ENCODE peak calls at places on chromosomes 12 and 14, in nine cellular contexts. One of them, this sample, is unnamed.

GRCh38 chr12:110373025-110373876 is 30.3 kb downstream of the ANAPC7 start:
- DNase-seq in aorta: no peak
- DNase-seq in neuronal stem cell: no peak
- DNase-seq in heart left ventricle: peak
- DNase-seq in IMR-90: no peak
- DNase-seq in CD4-positive, alpha-beta T cell: no peak
- DNase-seq in CD8-positive, alpha-beta T cell: no peak
- DNase-seq in tibial artery: no peak
- DNase-seq in fibroblast of lung: no peak
- DNase-seq in this sample: no peak

GRCh38 chr14:24330973-24331674 is 3.7 kb downstream of the ADCY4 start:
- DNase-seq in aorta: no peak
- DNase-seq in neuronal stem cell: no peak
- DNase-seq in heart left ventricle: no peak
- DNase-seq in IMR-90: no peak
- DNase-seq in CD4-positive, alpha-beta T cell: no peak
- DNase-seq in CD8-positive, alpha-beta T cell: no peak
- DNase-seq in tibial artery: no peak
- DNase-seq in fibroblast of lung: no peak
- DNase-seq in this sample: no peak

GRCh38 chr12:126989532-126989931 is 1277.4 kb upstream of the TMEM132C start:
- DNase-seq in aorta: no peak
- DNase-seq in neuronal stem cell: no peak
- DNase-seq in heart left ventricle: no peak
- DNase-seq in IMR-90: no peak
- DNase-seq in CD4-positive, alpha-beta T cell: no peak
- DNase-seq in CD8-positive, alpha-beta T cell: no peak
- DNase-seq in tibial artery: no peak
- DNase-seq in fibroblast of lung: no peak
- DNase-seq in this sample: no peak

GRCh38 chr14:62696261-62696968 is 348.8 kb downstream of the KCNH5 start:
- DNase-seq in aorta: no peak
- DNase-seq in neuronal stem cell: peak
- DNase-seq in heart left ventricle: no peak
- DNase-seq in IMR-90: no peak
- DNase-seq in CD4-positive, alpha-beta T cell: no peak
- DNase-seq in CD8-positive, alpha-beta T cell: no peak
- DNase-seq in tibial artery: no peak
- DNase-seq in fibroblast of lung: no peak
- DNase-seq in this sample: no peak

GRCh38 chr14:39939023-39939422 is 506.8 kb upstream of the FBXO33 start:
- DNase-seq in aorta: no peak
- DNase-seq in neuronal stem cell: no peak
- DNase-seq in heart left ventricle: no peak
- DNase-seq in IMR-90: no peak
- DNase-seq in CD4-positive, alpha-beta T cell: no peak
- DNase-seq in CD8-positive, alpha-beta T cell: no peak
- DNase-seq in tibial artery: no peak
- DNase-seq in fibroblast of lung: peak
- DNase-seq in this sample: no peak

GRCh38 chr12:75130811-75131210 is 78.8 kb downstream of the KCNC2 start:
- DNase-seq in aorta: no peak
- DNase-seq in neuronal stem cell: no peak
- DNase-seq in heart left ventricle: no peak
- DNase-seq in IMR-90: no peak
- DNase-seq in CD4-positive, alpha-beta T cell: no peak
- DNase-seq in CD8-positive, alpha-beta T cell: no peak
- DNase-seq in tibial artery: no peak
- DNase-seq in fibroblast of lung: no peak
- DNase-seq in this sample: no peak

GRCh38 chr12:125014526-125014925 is 21.1 kb downstream of the BRI3BP start:
- DNase-seq in aorta: no peak
- DNase-seq in neuronal stem cell: no peak
- DNase-seq in heart left ventricle: no peak
- DNase-seq in IMR-90: no peak
- DNase-seq in CD4-positive, alpha-beta T cell: no peak
- DNase-seq in CD8-positive, alpha-beta T cell: no peak
- DNase-seq in tibial artery: no peak
- DNase-seq in fibroblast of lung: no peak
- DNase-seq in this sample: no peak

GRCh38 chr14:32774214-32774613 is 164.5 kb upstream of the NPAS3 start:
- DNase-seq in aorta: no peak
- DNase-seq in neuronal stem cell: no peak
- DNase-seq in heart left ventricle: no peak
- DNase-seq in IMR-90: no peak
- DNase-seq in CD4-positive, alpha-beta T cell: no peak
- DNase-seq in CD8-positive, alpha-beta T cell: no peak
- DNase-seq in tibial artery: no peak
- DNase-seq in fibroblast of lung: no peak
- DNase-seq in this sample: no peak

GRCh38 chr12:89389755-89390661 is 37.7 kb upstream of the DUSP6 start:
- DNase-seq in aorta: no peak
- DNase-seq in neuronal stem cell: no peak
- DNase-seq in heart left ventricle: no peak
- DNase-seq in IMR-90: peak
- DNase-seq in CD4-positive, alpha-beta T cell: no peak
- DNase-seq in CD8-positive, alpha-beta T cell: no peak
- DNase-seq in tibial artery: no peak
- DNase-seq in fibroblast of lung: peak
- DNase-seq in this sample: no peak

GRCh38 chr12:89390802-89391673 is 38.7 kb upstream of the DUSP6 start:
- DNase-seq in aorta: no peak
- DNase-seq in neuronal stem cell: no peak
- DNase-seq in heart left ventricle: no peak
- DNase-seq in IMR-90: peak
- DNase-seq in CD4-positive, alpha-beta T cell: no peak
- DNase-seq in CD8-positive, alpha-beta T cell: no peak
- DNase-seq in tibial artery: no peak
- DNase-seq in fibroblast of lung: peak
- DNase-seq in this sample: no peak

GRCh38 chr12:89393551-89394121 is 41.3 kb upstream of the DUSP6 start:
- DNase-seq in aorta: no peak
- DNase-seq in neuronal stem cell: no peak
- DNase-seq in heart left ventricle: no peak
- DNase-seq in IMR-90: peak
- DNase-seq in CD4-positive, alpha-beta T cell: no peak
- DNase-seq in CD8-positive, alpha-beta T cell: no peak
- DNase-seq in tibial artery: no peak
- DNase-seq in fibroblast of lung: no peak
- DNase-seq in this sample: no peak

GRCh38 chr12:89391726-89392336 is 39.5 kb upstream of the DUSP6 start:
- DNase-seq in aorta: no peak
- DNase-seq in neuronal stem cell: no peak
- DNase-seq in heart left ventricle: no peak
- DNase-seq in IMR-90: no peak
- DNase-seq in CD4-positive, alpha-beta T cell: no peak
- DNase-seq in CD8-positive, alpha-beta T cell: no peak
- DNase-seq in tibial artery: no peak
- DNase-seq in fibroblast of lung: no peak
- DNase-seq in this sample: no peak

GRCh38 chr12:89392401-89392800 is 40.1 kb upstream of the DUSP6 start:
- DNase-seq in aorta: no peak
- DNase-seq in neuronal stem cell: no peak
- DNase-seq in heart left ventricle: no peak
- DNase-seq in IMR-90: no peak
- DNase-seq in CD4-positive, alpha-beta T cell: no peak
- DNase-seq in CD8-positive, alpha-beta T cell: no peak
- DNase-seq in tibial artery: no peak
- DNase-seq in fibroblast of lung: no peak
- DNase-seq in this sample: no peak
- H3K27ac ChIP-seq in aorta: no peak
- H3K27ac ChIP-seq in neuronal stem cell: no peak
- H3K27ac ChIP-seq in heart left ventricle: no peak
- H3K27ac ChIP-seq in IMR-90: no peak
- H3K27ac ChIP-seq in CD4-positive, alpha-beta T cell: no peak
- H3K27ac ChIP-seq in CD8-positive, alpha-beta T cell: no peak
- H3K27ac ChIP-seq in tibial artery: no peak
- H3K27ac ChIP-seq in fibroblast of lung: no peak
- H3K27ac ChIP-seq in this sample: no peak

GRCh38 chr12:93818488-93819047 is 141.4 kb downstream of the CRADD start:
- DNase-seq in aorta: no peak
- DNase-seq in neuronal stem cell: no peak
- DNase-seq in heart left ventricle: no peak
- DNase-seq in IMR-90: no peak
- DNase-seq in CD4-positive, alpha-beta T cell: no peak
- DNase-seq in CD8-positive, alpha-beta T cell: no peak
- DNase-seq in tibial artery: no peak
- DNase-seq in fibroblast of lung: no peak
- DNase-seq in this sample: no peak

GRCh38 chr12:93812616-93813015 is 135.4 kb downstream of the CRADD start:
- DNase-seq in aorta: no peak
- DNase-seq in neuronal stem cell: no peak
- DNase-seq in heart left ventricle: no peak
- DNase-seq in IMR-90: no peak
- DNase-seq in CD4-positive, alpha-beta T cell: no peak
- DNase-seq in CD8-positive, alpha-beta T cell: no peak
- DNase-seq in tibial artery: no peak
- DNase-seq in fibroblast of lung: no peak
- DNase-seq in this sample: no peak

GRCh38 chr12:93813972-93814821 is 137.0 kb downstream of the CRADD start:
- DNase-seq in aorta: peak
- DNase-seq in neuronal stem cell: no peak
- DNase-seq in heart left ventricle: peak
- DNase-seq in IMR-90: peak
- DNase-seq in CD4-positive, alpha-beta T cell: no peak
- DNase-seq in CD8-positive, alpha-beta T cell: no peak
- DNase-seq in tibial artery: peak
- DNase-seq in fibroblast of lung: peak
- DNase-seq in this sample: peak

GRCh38 chr12:93808169-93808899 is 131.2 kb downstream of the CRADD start:
- DNase-seq in aorta: no peak
- DNase-seq in neuronal stem cell: no peak
- DNase-seq in heart left ventricle: no peak
- DNase-seq in IMR-90: no peak
- DNase-seq in CD4-positive, alpha-beta T cell: no peak
- DNase-seq in CD8-positive, alpha-beta T cell: no peak
- DNase-seq in tibial artery: no peak
- DNase-seq in fibroblast of lung: no peak
- DNase-seq in this sample: no peak

GRCh38 chr12:93813181-93813580 is 136.0 kb downstream of the CRADD start:
- DNase-seq in aorta: no peak
- DNase-seq in neuronal stem cell: no peak
- DNase-seq in heart left ventricle: no peak
- DNase-seq in IMR-90: no peak
- DNase-seq in CD4-positive, alpha-beta T cell: no peak
- DNase-seq in CD8-positive, alpha-beta T cell: no peak
- DNase-seq in tibial artery: no peak
- DNase-seq in fibroblast of lung: peak
- DNase-seq in this sample: no peak
- H3K27ac ChIP-seq in aorta: peak
- H3K27ac ChIP-seq in neuronal stem cell: no peak
- H3K27ac ChIP-seq in heart left ventricle: peak
- H3K27ac ChIP-seq in IMR-90: peak
- H3K27ac ChIP-seq in CD4-positive, alpha-beta T cell: no peak
- H3K27ac ChIP-seq in CD8-positive, alpha-beta T cell: no peak
- H3K27ac ChIP-seq in tibial artery: peak
- H3K27ac ChIP-seq in fibroblast of lung: peak
- H3K27ac ChIP-seq in this sample: peak

GRCh38 chr14:59342108-59342507 is 123.1 kb downstream of the GPR135 start:
- DNase-seq in aorta: no peak
- DNase-seq in neuronal stem cell: no peak
- DNase-seq in heart left ventricle: no peak
- DNase-seq in IMR-90: no peak
- DNase-seq in CD4-positive, alpha-beta T cell: no peak
- DNase-seq in CD8-positive, alpha-beta T cell: no peak
- DNase-seq in tibial artery: no peak
- DNase-seq in fibroblast of lung: no peak
- DNase-seq in this sample: no peak
- H3K27ac ChIP-seq in aorta: no peak
- H3K27ac ChIP-seq in neuronal stem cell: no peak
- H3K27ac ChIP-seq in heart left ventricle: peak
- H3K27ac ChIP-seq in IMR-90: no peak
- H3K27ac ChIP-seq in CD4-positive, alpha-beta T cell: no peak
- H3K27ac ChIP-seq in CD8-positive, alpha-beta T cell: no peak
- H3K27ac ChIP-seq in tibial artery: peak
- H3K27ac ChIP-seq in fibroblast of lung: no peak
- H3K27ac ChIP-seq in this sample: no peak

GRCh38 chr12:121030576-121031212 is 8.4 kb downstream of the OASL start:
- DNase-seq in aorta: no peak
- DNase-seq in neuronal stem cell: no peak
- DNase-seq in heart left ventricle: no peak
- DNase-seq in IMR-90: no peak
- DNase-seq in CD4-positive, alpha-beta T cell: no peak
- DNase-seq in CD8-positive, alpha-beta T cell: no peak
- DNase-seq in tibial artery: no peak
- DNase-seq in fibroblast of lung: no peak
- DNase-seq in this sample: no peak

GRCh38 chr12:121025442-121026226 is 9.3 kb upstream of the C12orf43 start:
- DNase-seq in aorta: no peak
- DNase-seq in neuronal stem cell: no peak
- DNase-seq in heart left ventricle: no peak
- DNase-seq in IMR-90: no peak
- DNase-seq in CD4-positive, alpha-beta T cell: no peak
- DNase-seq in CD8-positive, alpha-beta T cell: no peak
- DNase-seq in tibial artery: no peak
- DNase-seq in fibroblast of lung: no peak
- DNase-seq in this sample: no peak

GRCh38 chr12:121022713-121023112 is 6.4 kb upstream of the C12orf43 start:
- DNase-seq in aorta: no peak
- DNase-seq in neuronal stem cell: no peak
- DNase-seq in heart left ventricle: no peak
- DNase-seq in IMR-90: no peak
- DNase-seq in CD4-positive, alpha-beta T cell: no peak
- DNase-seq in CD8-positive, alpha-beta T cell: no peak
- DNase-seq in tibial artery: no peak
- DNase-seq in fibroblast of lung: no peak
- DNase-seq in this sample: no peak

GRCh38 chr12:121023799-121024198 is 7.5 kb upstream of the C12orf43 start:
- DNase-seq in aorta: no peak
- DNase-seq in neuronal stem cell: no peak
- DNase-seq in heart left ventricle: no peak
- DNase-seq in IMR-90: no peak
- DNase-seq in CD4-positive, alpha-beta T cell: no peak
- DNase-seq in CD8-positive, alpha-beta T cell: no peak
- DNase-seq in tibial artery: no peak
- DNase-seq in fibroblast of lung: no peak
- DNase-seq in this sample: no peak

DNA sequence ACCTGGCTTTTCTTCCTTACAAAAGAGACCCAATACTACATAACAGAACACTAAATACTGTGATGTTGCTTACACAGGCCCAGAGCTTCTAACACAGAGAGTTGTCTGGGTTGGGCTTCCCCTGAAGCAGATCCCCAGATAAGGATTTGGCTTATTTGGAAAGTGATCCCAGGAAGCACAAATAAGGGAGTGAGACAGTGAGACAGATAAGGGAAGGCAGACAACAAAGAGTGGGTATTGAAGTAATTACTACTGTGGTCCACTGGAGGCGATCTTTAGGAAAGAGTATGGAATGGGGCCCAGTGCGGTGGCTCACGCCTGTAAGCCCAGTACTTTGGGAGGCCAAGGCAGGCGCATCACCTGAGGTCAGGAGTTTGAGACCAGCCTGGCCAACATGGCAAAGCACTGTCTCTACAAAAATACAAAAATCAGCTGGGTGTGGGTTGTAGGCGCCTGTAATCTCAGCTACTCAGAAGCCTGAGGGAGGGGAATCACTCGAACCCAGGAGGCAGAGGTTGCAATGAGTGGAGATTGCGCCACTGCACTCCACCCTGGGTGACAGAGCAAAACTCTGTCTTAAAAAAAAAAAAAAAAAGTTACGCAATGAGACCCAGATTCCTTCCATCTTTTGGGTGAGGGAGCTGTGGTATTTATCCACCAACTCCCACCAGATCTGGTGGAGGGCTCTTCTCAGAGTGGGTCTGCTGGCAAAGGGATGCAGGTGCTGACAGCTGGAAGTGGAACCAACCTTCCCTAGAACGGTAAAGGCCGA is 10.2 kb upstream of the C12orf43 start:
- DNase-seq in aorta: no peak
- DNase-seq in neuronal stem cell: no peak
- DNase-seq in heart left ventricle: no peak
- DNase-seq in IMR-90: no peak
- DNase-seq in CD4-positive, alpha-beta T cell: no peak
- DNase-seq in CD8-positive, alpha-beta T cell: no peak
- DNase-seq in tibial artery: no peak
- DNase-seq in fibroblast of lung: no peak
- DNase-seq in this sample: no peak
- H3K27ac ChIP-seq in aorta: no peak
- H3K27ac ChIP-seq in neuronal stem cell: no peak
- H3K27ac ChIP-seq in heart left ventricle: no peak
- H3K27ac ChIP-seq in IMR-90: no peak
- H3K27ac ChIP-seq in CD4-positive, alpha-beta T cell: no peak
- H3K27ac ChIP-seq in CD8-positive, alpha-beta T cell: no peak
- H3K27ac ChIP-seq in tibial artery: no peak
- H3K27ac ChIP-seq in fibroblast of lung: no peak
- H3K27ac ChIP-seq in this sample: no peak

This sample was measured in breast epithelium.